ENCODE peak calls at places on chromosomes 6 and 20, in six cellular contexts. A is GM23248; H is uterus; Z is stimulated activated CD8-positive, alpha-beta memory T cell treated with anti-CD3 and anti-CD28 coated beads, Interleukin-7, amount 100 ng/mL, for 24 hours; J is neural progenitor cell; C is heart right ventricle. G is an unnamed sample.

GRCh38 chr20:22499475-22500174 is 84.7 kb downstream of the FOXA2 start:
- DNase-seq in Z (no peak), C (no peak), A (no peak), J (no peak), H (no peak), G (no peak)

GRCh38 chr6:3516094-3516493 is 59.2 kb upstream of the SLC22A23 start:
- DNase-seq in A (peak), C (no peak), J (no peak), Z (no peak), H (no peak), G (peak)

GRCh38 chr20:17935186-17935585 is 33.4 kb downstream of the SNX5 start:
- DNase-seq in H (no peak), Z (no peak), J (no peak), C (no peak), A (peak), G (peak)

GRCh38 chr20:10919549-10920140 is 245.8 kb upstream of the JAG1 start:
- DNase-seq in H (peak), A (peak), J (no peak), Z (no peak), C (no peak), G (peak)

GRCh38 chr6:168469198-168469943 is 28.4 kb downstream of the SMOC2 start:
- DNase-seq in C (peak), J (peak), H (peak), A (no peak), Z (no peak), G (no peak)

GRCh38 chr20:5890773-5891441 is 59.4 kb downstream of the TRMT6 start:
- DNase-seq in Z (no peak), J (no peak), C (no peak), H (no peak), A (no peak), G (no peak)

GRCh38 chr20:31860431-31861345 is 9.6 kb downstream of the DUSP15 start:
- DNase-seq in J (peak), Z (no peak), H (peak), A (peak), C (no peak), G (peak)

GRCh38 chr6:39266375-39266774 is 37.1 kb upstream of the KCNK5 start:
- DNase-seq in J (no peak), C (no peak), H (no peak), A (no peak), Z (no peak), G (no peak)

GRCh38 chr6:29005183-29005885 is at the start of gene ZNF311:
- DNase-seq in C (peak), H (peak), A (peak), J (peak), Z (no peak), G (peak)

GRCh38 chr6:2225422-2226392 is 19.7 kb downstream of the GMDS start:
- DNase-seq in Z (no peak), H (no peak), A (peak), J (no peak), C (no peak), G (no peak)

GRCh38 chr20:58839991-58840747 is 10.5 kb downstream of the GNAS-AS1 start:
- DNase-seq in Z (no peak), H (no peak), C (no peak), J (peak), A (no peak), G (no peak)

GRCh38 chr6:30322527-30323501 is 3.9 kb upstream of the TRIM39 start:
- DNase-seq in C (no peak), Z (no peak), A (peak), J (peak), H (no peak), G (peak)

GRCh38 chr6:108587258-108588059 is 26.7 kb downstream of the FOXO3 start:
- DNase-seq in A (peak), Z (no peak), H (peak), C (no peak), J (peak), G (peak)

GRCh38 chr6:32058511-32058963 is 20.3 kb downstream of the CYP21A2 start:
- DNase-seq in A (no peak), H (no peak), J (no peak), C (no peak), Z (no peak), G (no peak)

GRCh38 chr6:106448000-106448426 is 87.5 kb downstream of the CRYBG1 start:
- DNase-seq in J (no peak), C (peak), H (no peak), Z (no peak), A (no peak), G (no peak)

GRCh38 chr6:34289137-34289536 is 40.3 kb upstream of the SMIM29 start:
- DNase-seq in Z (no peak), C (no peak), J (no peak), A (no peak), H (no peak), G (no peak)

GRCh38 chr6:111098597-111098996 is 11.3 kb downstream of the SLC16A10 start:
- DNase-seq in C (no peak), H (no peak), Z (no peak), J (no peak), A (no peak), G (no peak)